ENCODE peak calls at places on chromosome 1, in five cellular contexts. Q is IMR-90, J is K562, H is SK-N-SH, L is GM12878. X is an unnamed sample.

GRCh38 chr1:99662581-99663208 is 16.8 kb downstream of the PALMD start:
- DNase-seq in Q (peak; percentile 75), J (no peak), H (no peak), L (no peak), X (no peak)

GRCh38 chr1:228434674-228435073 is 18.0 kb upstream of the TRIM17 start:
- DNase-seq in Q (no peak), J (peak; percentile 40), H (no peak), L (no peak), X (peak; percentile 24)

GRCh38 chr1:210687582-210688279 is 359.0 kb downstream of the HHAT start:
- DNase-seq in Q (peak; percentile 12), J (no peak), H (no peak), L (no peak), X (peak; percentile 25)

GRCh38 chr1:86258106-86258505 is 101.5 kb upstream of the COL24A1 start:
- DNase-seq in Q (peak; percentile 53), J (no peak), H (no peak), L (no peak), X (no peak)

GRCh38 chr1:11499825-11500331 is 20.9 kb downstream of the DISP3 start:
- DNase-seq in Q (no peak), J (no peak), H (peak; percentile 47), L (no peak), X (no peak)

GRCh38 chr1:186046437-186047233 is 312.4 kb downstream of the HMCN1 start:
- DNase-seq in Q (no peak), J (peak; percentile 73), H (no peak), L (no peak), X (no peak)

GRCh38 chr1:162912061-162912667 is 51.2 kb upstream of the CCDC190 start:
- DNase-seq in Q (no peak), J (no peak), H (no peak), L (no peak), X (no peak)

GRCh38 chr1:91450260-91450659 is 45.6 kb upstream of the HFM1 start:
- DNase-seq in Q (no peak), J (no peak), H (no peak), L (no peak), X (no peak)

GRCh38 chr1:33056426-33056825 is 19.7 kb upstream of the AK2 start:
- DNase-seq in Q (no peak), J (no peak), H (no peak), L (no peak), X (no peak)

GRCh38 chr1:8739377-8739776 is 78.1 kb downstream of the RERE start:
- DNase-seq in Q (no peak), J (peak; percentile 44), H (no peak), L (no peak), X (peak; percentile 32)

GRCh38 chr1:19338323-19338762 is 26.2 kb downstream of the SLC66A1 start:
- DNase-seq in Q (no peak), J (peak; percentile 40), H (peak; percentile 74), L (no peak), X (no peak)

GRCh38 chr1:103108525-103109150 is 316 bp upstream of the COL11A1 start:
- DNase-seq in Q (no peak), J (no peak), H (peak; percentile 34), L (no peak), X (peak; percentile 4)

GRCh38 chr1:180229483-180230415 is at the start of gene LHX4:
- DNase-seq in Q (no peak), J (peak; percentile 75), H (peak; percentile 89), L (no peak), X (peak; percentile 85)

GRCh38 chr1:102182603-102183260 is 186.0 kb upstream of the OLFM3 start:
- DNase-seq in Q (no peak), J (no peak), H (no peak), L (no peak), X (no peak)

GRCh38 chr1:156912310-156912709 is 8.1 kb upstream of the LRRC71 start:
- DNase-seq in Q (no peak), J (no peak), H (no peak), L (no peak), X (no peak)

GRCh38 chr1:60809204-60809985 is 273.0 kb upstream of the NFIA start:
- DNase-seq in Q (peak; percentile 0), J (no peak), H (no peak), L (no peak), X (no peak)

GRCh38 chr1:17669866-17670451 is 85.2 kb upstream of the ACTL8 start:
- DNase-seq in Q (no peak), J (no peak), H (no peak), L (no peak), X (no peak)

GRCh38 chr1:160830321-160831153 is 32.1 kb downstream of the CD244 start:
- DNase-seq in Q (peak; percentile 18), J (peak; percentile 72), H (peak; percentile 14), L (no peak), X (peak; percentile 47)

GRCh38 chr1:231602675-231602984 is 24.0 kb upstream of the DISC1 start:
- DNase-seq in Q (no peak), J (no peak), H (no peak), L (no peak), X (no peak)
- TF ChIP-seq RCOR1 in Q (no peak), J (no peak), H (no peak), L (no peak), X (no peak)

DNA sequence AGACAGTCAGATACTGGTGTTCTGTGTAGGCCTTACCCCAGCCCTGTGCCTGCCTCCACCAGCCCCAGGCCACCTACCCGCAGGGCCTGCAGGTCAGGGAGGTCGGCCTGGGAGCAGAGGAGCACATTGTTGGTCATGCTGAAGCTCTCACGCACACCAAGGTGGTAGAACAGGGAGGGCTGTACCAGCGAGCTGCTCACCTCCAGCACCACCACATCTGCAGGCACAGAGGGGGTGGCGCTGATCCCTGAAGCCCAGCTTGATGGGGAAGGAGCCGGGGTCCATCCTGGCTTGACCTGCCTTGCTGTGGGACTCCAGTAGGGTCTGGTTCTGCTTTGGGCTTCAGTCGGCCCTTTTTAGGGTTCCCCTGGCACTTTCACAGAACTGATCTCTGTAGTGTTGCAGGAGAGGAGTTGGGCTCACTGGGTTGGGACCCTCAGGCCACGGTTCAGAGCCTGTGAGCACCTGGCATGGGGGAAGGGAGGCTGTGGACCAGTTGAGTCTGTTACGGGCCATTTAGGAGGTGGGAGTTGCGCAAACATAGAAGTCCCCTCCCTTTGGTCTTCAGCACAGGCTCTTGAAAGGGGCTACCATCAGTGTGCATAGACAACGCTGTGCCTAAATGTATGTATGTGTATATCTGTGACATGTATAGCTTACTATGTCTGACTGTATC is 1.9 kb downstream of the MAP3K6 start:
- DNase-seq in Q (no peak), J (no peak), H (no peak), L (no peak), X (no peak)
- H3K4me3 ChIP-seq in Q (peak overlapping the region; percentile 33), J (peak overlapping the region; percentile 82), H (peak overlapping the region; percentile 89), L (no peak overlapping the region), X (peak overlapping the region; percentile 33)

GRCh38 chr1:52460686-52461085 is 56.3 kb downstream of the PRPF38A start:
- DNase-seq in Q (peak; percentile 4), J (no peak), H (no peak), L (no peak), X (no peak)
- TF ChIP-seq USF2 in Q (no peak), J (no peak), H (no peak), L (no peak), X (no peak)

GRCh38 chr1:21262282-21263051 is 27.8 kb downstream of the ECE1 start:
- DNase-seq in Q (peak; percentile 95), J (peak; percentile 56), H (peak; percentile 88), L (no peak), X (peak; percentile 38)
- TF ChIP-seq RCOR1 in Q (no peak), J (no peak), H (peak; percentile 92), L (no peak), X (no peak)

X was measured in A549.